ENCODE peak calls at places on chromosomes 2 and 18, in seven cellular contexts. S is stimulated activated CD8-positive, alpha-beta memory T cell treated with anti-CD3 and anti-CD28 coated beads, Interleukin-12 subunit alpha, Interleukin-12 subunit beta, amount 100 ng/mL, for 1 hour; U is M059J; W is activated CD8-positive, alpha-beta memory T cell treated with anti-CD3 and anti-CD28 coated beads for 1 hour; E is ELF-1; V is activated CD4-positive, alpha-beta T cell treated with anti-CD3 and anti-CD28 coated beads, Interleukin-2, amount 50 U/mL, for 24 hours; I is GM19239. O is an unnamed sample.

GRCh38 chr2:238995634-238996033 is 147.7 kb downstream of the TWIST2 start:
- DNase-seq in S (no peak), U (peak), W (no peak), E (no peak), V (no peak), I (no peak), O (no peak)

GRCh38 chr2:222709191-222709891 is 37.9 kb downstream of the MOGAT1 start:
- DNase-seq in S (no peak), U (peak), W (no peak), E (peak), V (no peak), I (no peak), O (peak)

GRCh38 chr2:237868631-237869356 is 9.4 kb downstream of the RAMP1 start:
- DNase-seq in S (no peak), U (peak), W (no peak), E (no peak), V (no peak), I (no peak), O (peak)

GRCh38 chr2:72738096-72738495 is 87.7 kb downstream of the EXOC6B start:
- DNase-seq in S (no peak), U (no peak), W (no peak), E (no peak), V (no peak), I (no peak), O (no peak)

GRCh38 chr2:86274265-86274917 is 63.0 kb downstream of the REEP1 start:
- DNase-seq in S (no peak), U (peak), W (no peak), E (no peak), V (no peak), I (peak), O (no peak)

GRCh38 chr2:885230-886071 is 65.2 kb upstream of the SNTG2 start:
- DNase-seq in S (no peak), U (no peak), W (no peak), E (no peak), V (no peak), I (no peak), O (no peak)

GRCh38 chr2:9985531-9985930 is 34.0 kb downstream of the GRHL1 start:
- DNase-seq in S (no peak), U (no peak), W (no peak), E (no peak), V (no peak), I (no peak), O (no peak)

GRCh38 chr2:20536619-20537422 is 89.9 kb downstream of the RHOB start:
- DNase-seq in S (no peak), U (no peak), W (no peak), E (peak), V (no peak), I (no peak), O (no peak)

GRCh38 chr2:142545036-142545435 is 332.4 kb upstream of the KYNU start:
- DNase-seq in S (no peak), U (no peak), W (no peak), E (no peak), V (no peak), I (no peak), O (no peak)

GRCh38 chr2:39466311-39466710 is 29.2 kb upstream of the MAP4K3 start:
- DNase-seq in S (no peak), U (no peak), W (no peak), E (no peak), V (no peak), I (no peak), O (no peak)

GRCh38 chr2:221571108-221571390 is 1.1 kb downstream of the EPHA4 start:
- DNase-seq in S (no peak), U (peak), W (no peak), E (no peak), V (no peak), I (no peak), O (no peak)

GRCh38 chr18:78816916-78817315 is 162.7 kb upstream of the SALL3 start:
- DNase-seq in S (no peak), U (no peak), W (no peak), E (no peak), V (no peak), I (no peak), O (no peak)

GRCh38 chr18:63336366-63337099 is 17.0 kb upstream of the BCL2 start:
- DNase-seq in S (no peak), U (peak), W (no peak), E (no peak), V (no peak), I (no peak), O (no peak)

GRCh38 chr2:160415991-160416390 is 77.6 kb downstream of the RBMS1 start:
- DNase-seq in S (no peak), U (peak), W (no peak), E (no peak), V (no peak), I (no peak), O (no peak)

GRCh38 chr2:224807153-224807964 is 91.2 kb upstream of the CCDC195 start:
- DNase-seq in S (no peak), U (no peak), W (no peak), E (no peak), V (no peak), I (no peak), O (no peak)

GRCh38 chr2:120465989-120466703 is 120.2 kb downstream of the INHBB start:
- DNase-seq in S (no peak), U (no peak), W (no peak), E (peak), V (no peak), I (no peak), O (peak)